ENCODE peak calls at places on chromosomes 12 and 14, in five cellular contexts. One of them, this sample, is unnamed.

GRCh38 chr14:68518910-68519686 is 273.8 kb downstream of the ZFP36L1 start:
- DNase-seq in tibial artery: no peak
- DNase-seq in astrocyte of the spinal cord: no peak
- DNase-seq in CD8-positive, alpha-beta memory T cell: no peak
- DNase-seq in GM12878: no peak
- DNase-seq in this sample: no peak

GRCh38 chr14:30603402-30603801 is 18.7 kb upstream of the SCFD1 start:
- DNase-seq in GM12878: no peak
- DNase-seq in astrocyte of the spinal cord: no peak
- DNase-seq in CD8-positive, alpha-beta memory T cell: no peak
- DNase-seq in tibial artery: no peak
- DNase-seq in this sample: no peak

GRCh38 chr12:42426733-42427132 is 100.8 kb downstream of the PPHLN1 start:
- DNase-seq in tibial artery: no peak
- DNase-seq in GM12878: no peak
- DNase-seq in CD8-positive, alpha-beta memory T cell: no peak
- DNase-seq in astrocyte of the spinal cord: peak; percentile 72
- DNase-seq in this sample: no peak

GRCh38 chr12:83827860-83828259 is 1084.7 kb downstream of the SLC6A15 start:
- DNase-seq in tibial artery: no peak
- DNase-seq in GM12878: no peak
- DNase-seq in astrocyte of the spinal cord: no peak
- DNase-seq in CD8-positive, alpha-beta memory T cell: no peak
- DNase-seq in this sample: no peak

GRCh38 chr14:103188691-103189480 is 65.6 kb downstream of the TNFAIP2 start:
- DNase-seq in GM12878: no peak
- DNase-seq in astrocyte of the spinal cord: no peak
- DNase-seq in CD8-positive, alpha-beta memory T cell: no peak
- DNase-seq in tibial artery: no peak
- DNase-seq in this sample: peak; percentile 80

GRCh38 chr14:71414631-71415403 is 507.6 kb downstream of the PCNX1 start:
- DNase-seq in GM12878: no peak
- DNase-seq in tibial artery: no peak
- DNase-seq in CD8-positive, alpha-beta memory T cell: no peak
- DNase-seq in astrocyte of the spinal cord: peak; percentile 47
- DNase-seq in this sample: no peak

GRCh38 chr12:989751-990278 is 1.2 kb upstream of the ERC1 start:
- DNase-seq in astrocyte of the spinal cord: peak; percentile 76
- DNase-seq in GM12878: no peak
- DNase-seq in tibial artery: peak; percentile 36
- DNase-seq in CD8-positive, alpha-beta memory T cell: no peak
- DNase-seq in this sample: no peak

GRCh38 chr14:97179573-97179972 is 382.4 kb downstream of the VRK1 start:
- DNase-seq in GM12878: no peak
- DNase-seq in CD8-positive, alpha-beta memory T cell: no peak
- DNase-seq in astrocyte of the spinal cord: no peak
- DNase-seq in tibial artery: no peak
- DNase-seq in this sample: no peak

GRCh38 chr12:15749937-15750336 is 39.3 kb downstream of the EPS8 start:
- DNase-seq in GM12878: no peak
- DNase-seq in CD8-positive, alpha-beta memory T cell: no peak
- DNase-seq in astrocyte of the spinal cord: no peak
- DNase-seq in tibial artery: no peak
- DNase-seq in this sample: no peak

GRCh38 chr12:91177380-91177779 is 5.2 kb downstream of the DCN start:
- DNase-seq in tibial artery: no peak
- DNase-seq in CD8-positive, alpha-beta memory T cell: no peak
- DNase-seq in GM12878: no peak
- DNase-seq in astrocyte of the spinal cord: peak; percentile 10
- DNase-seq in this sample: no peak

GRCh38 chr12:6767592-6768384 is 1.6 kb downstream of the PTMS start:
- DNase-seq in astrocyte of the spinal cord: no peak
- DNase-seq in tibial artery: no peak
- DNase-seq in CD8-positive, alpha-beta memory T cell: no peak
- DNase-seq in GM12878: no peak
- DNase-seq in this sample: no peak

GRCh38 chr14:38522724-38523123 is 266.8 kb upstream of the CLEC14A start:
- DNase-seq in GM12878: no peak
- DNase-seq in CD8-positive, alpha-beta memory T cell: no peak
- DNase-seq in tibial artery: no peak
- DNase-seq in astrocyte of the spinal cord: no peak
- DNase-seq in this sample: no peak

DNA sequence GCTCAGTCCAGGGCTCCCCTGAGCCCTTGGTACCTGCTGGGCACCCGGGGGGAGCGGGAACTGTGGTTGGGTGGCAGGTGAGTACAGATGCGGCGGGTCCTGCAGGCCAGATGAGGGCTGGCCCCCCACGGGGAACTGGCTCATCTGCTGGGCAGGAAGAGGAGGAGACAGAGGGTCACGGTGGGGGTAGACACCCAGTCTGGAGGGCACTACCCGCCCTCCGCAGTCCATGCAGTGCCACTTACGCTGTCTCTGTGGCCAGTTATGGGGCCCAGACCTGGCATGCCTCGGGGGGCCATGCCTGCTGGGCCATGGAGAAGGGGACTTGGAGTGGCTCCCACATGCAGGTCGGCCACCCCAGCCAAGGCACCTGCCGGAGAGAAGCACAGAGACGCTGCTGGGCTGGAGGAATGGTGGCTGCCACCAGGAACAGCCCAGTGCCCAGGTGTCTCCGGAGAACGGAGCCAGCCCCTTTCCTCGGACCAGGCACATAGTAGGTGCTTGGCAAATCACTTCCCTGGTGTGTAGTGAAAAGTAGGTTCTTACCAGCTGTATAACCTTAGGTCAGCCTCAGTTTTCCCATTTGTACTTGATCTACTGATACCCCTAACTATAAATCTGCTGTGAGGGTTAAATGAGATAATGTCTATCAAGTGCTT is 21.1 kb downstream of the FOXN4 start:
- DNase-seq in GM12878: no peak
- DNase-seq in CD8-positive, alpha-beta memory T cell: no peak
- DNase-seq in astrocyte of the spinal cord: no peak
- DNase-seq in tibial artery: no peak
- DNase-seq in this sample: peak; percentile 55
- H3K4me3 ChIP-seq in GM12878: no peak overlapping the region
- H3K4me3 ChIP-seq in CD8-positive, alpha-beta memory T cell: no peak overlapping the region
- H3K4me3 ChIP-seq in astrocyte of the spinal cord: no peak overlapping the region
- H3K4me3 ChIP-seq in tibial artery: no peak overlapping the region
- H3K4me3 ChIP-seq in this sample: no peak overlapping the region

GRCh38 chr12:56298828-56299227 is 1.3 kb downstream of the CS start:
- DNase-seq in tibial artery: no peak
- DNase-seq in CD8-positive, alpha-beta memory T cell: no peak
- DNase-seq in astrocyte of the spinal cord: no peak
- DNase-seq in GM12878: no peak
- DNase-seq in this sample: no peak
- H3K4me3 ChIP-seq in tibial artery: peak overlapping the region; percentile 93
- H3K4me3 ChIP-seq in CD8-positive, alpha-beta memory T cell: peak overlapping the region; percentile 85
- H3K4me3 ChIP-seq in astrocyte of the spinal cord: peak overlapping the region; percentile 95
- H3K4me3 ChIP-seq in GM12878: peak overlapping the region; percentile 93
- H3K4me3 ChIP-seq in this sample: peak overlapping the region; percentile 95

GRCh38 chr12:123075092-123075491 is 75.8 kb downstream of the PITPNM2 start:
- DNase-seq in CD8-positive, alpha-beta memory T cell: no peak
- DNase-seq in tibial artery: no peak
- DNase-seq in astrocyte of the spinal cord: no peak
- DNase-seq in GM12878: no peak
- DNase-seq in this sample: no peak
- H3K4me3 ChIP-seq in CD8-positive, alpha-beta memory T cell: peak overlapping the region; percentile 46
- H3K4me3 ChIP-seq in tibial artery: no peak overlapping the region
- H3K4me3 ChIP-seq in astrocyte of the spinal cord: no peak overlapping the region
- H3K4me3 ChIP-seq in GM12878: no peak overlapping the region
- H3K4me3 ChIP-seq in this sample: no peak overlapping the region

GRCh38 chr12:99911967-99912366 is 72.8 kb downstream of the ANKS1B start:
- DNase-seq in tibial artery: no peak
- DNase-seq in GM12878: peak; percentile 36
- DNase-seq in CD8-positive, alpha-beta memory T cell: no peak
- DNase-seq in astrocyte of the spinal cord: no peak
- DNase-seq in this sample: no peak
- H3K4me3 ChIP-seq in tibial artery: peak overlapping the region; percentile 46
- H3K4me3 ChIP-seq in GM12878: no peak overlapping the region
- H3K4me3 ChIP-seq in CD8-positive, alpha-beta memory T cell: no peak overlapping the region
- H3K4me3 ChIP-seq in astrocyte of the spinal cord: no peak overlapping the region
- H3K4me3 ChIP-seq in this sample: no peak overlapping the region

DNA sequence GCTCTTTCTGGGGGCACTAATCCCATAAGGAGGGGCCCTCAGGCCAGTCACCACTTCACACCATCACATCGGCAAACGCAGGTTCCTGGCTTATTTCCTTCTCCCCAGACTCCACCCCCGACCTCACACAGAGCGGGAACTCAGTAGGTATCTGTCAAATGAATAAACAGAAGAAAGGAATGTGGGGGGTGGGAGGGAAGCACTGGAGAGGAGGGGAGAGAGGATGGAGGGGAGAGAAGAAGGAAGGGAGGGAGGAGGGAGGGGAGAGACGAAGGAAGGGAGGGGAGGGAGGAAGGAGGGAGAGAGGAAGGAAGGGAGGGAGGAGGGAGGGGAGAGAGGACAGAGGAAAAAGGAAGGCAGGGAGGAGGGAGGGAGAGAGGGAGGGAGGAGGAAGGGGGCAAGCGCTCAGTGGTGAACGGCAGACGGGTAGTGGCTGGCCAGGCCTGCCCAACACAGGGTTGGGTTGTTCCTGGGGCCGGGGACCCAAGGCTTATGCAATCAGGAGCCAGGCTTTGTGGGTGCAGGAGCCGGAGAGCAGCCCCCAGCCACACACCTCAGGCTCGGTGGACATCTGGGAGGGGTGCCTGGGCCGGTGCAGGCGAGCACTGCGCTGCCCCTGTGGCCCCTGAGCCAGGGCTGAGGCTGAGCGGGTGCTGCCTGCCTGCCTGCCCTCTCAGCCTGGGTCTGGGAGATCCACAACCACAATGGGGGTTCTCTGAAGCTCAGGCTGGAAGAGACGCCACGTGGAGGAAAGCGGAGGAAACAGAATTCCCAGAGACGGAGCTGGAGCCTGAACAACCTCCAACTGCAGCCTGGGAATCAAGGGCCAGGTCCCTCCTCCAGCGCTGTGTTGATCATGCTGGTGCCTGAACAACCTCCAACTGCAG is 52.5 kb upstream of the FBRSL1 start:
- DNase-seq in astrocyte of the spinal cord: no peak
- DNase-seq in GM12878: no peak
- DNase-seq in CD8-positive, alpha-beta memory T cell: no peak
- DNase-seq in tibial artery: no peak
- DNase-seq in this sample: peak; percentile 69
- H3K4me3 ChIP-seq in astrocyte of the spinal cord: no peak overlapping the region
- H3K4me3 ChIP-seq in GM12878: no peak overlapping the region
- H3K4me3 ChIP-seq in CD8-positive, alpha-beta memory T cell: no peak overlapping the region
- H3K4me3 ChIP-seq in tibial artery: no peak overlapping the region
- H3K4me3 ChIP-seq in this sample: no peak overlapping the region

DNA sequence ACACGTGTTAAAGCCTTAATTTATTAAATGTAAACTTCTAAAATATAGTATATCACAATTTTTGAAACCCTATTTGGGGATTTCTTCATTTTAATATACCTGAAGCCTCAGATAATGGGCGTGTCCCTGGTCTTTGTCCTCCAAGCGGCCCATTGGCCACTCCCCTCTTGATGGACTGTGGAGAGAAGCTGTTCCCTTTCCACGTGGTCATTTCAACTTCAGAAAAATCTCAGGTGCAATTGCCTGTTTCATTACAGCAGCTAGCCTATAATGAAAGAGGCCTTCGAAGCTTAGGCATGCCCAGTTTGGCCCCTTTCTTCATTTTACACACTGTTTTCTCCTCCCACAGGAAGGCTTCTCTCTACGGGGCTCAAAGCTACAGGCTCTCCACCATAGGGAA is 131.4 kb upstream of the ARHGAP5 start:
- DNase-seq in CD8-positive, alpha-beta memory T cell: no peak
- DNase-seq in astrocyte of the spinal cord: no peak
- DNase-seq in tibial artery: no peak
- DNase-seq in GM12878: no peak
- DNase-seq in this sample: no peak
- H3K4me3 ChIP-seq in CD8-positive, alpha-beta memory T cell: no peak overlapping the region
- H3K4me3 ChIP-seq in astrocyte of the spinal cord: no peak overlapping the region
- H3K4me3 ChIP-seq in tibial artery: no peak overlapping the region
- H3K4me3 ChIP-seq in GM12878: no peak overlapping the region
- H3K4me3 ChIP-seq in this sample: no peak overlapping the region

GRCh38 chr12:76241371-76241770 is 106.8 kb downstream of the BBS10 start:
- DNase-seq in CD8-positive, alpha-beta memory T cell: no peak
- DNase-seq in tibial artery: no peak
- DNase-seq in astrocyte of the spinal cord: no peak
- DNase-seq in GM12878: no peak
- DNase-seq in this sample: no peak

GRCh38 chr12:76242813-76243540 is 105.2 kb downstream of the BBS10 start:
- DNase-seq in GM12878: no peak
- DNase-seq in CD8-positive, alpha-beta memory T cell: no peak
- DNase-seq in astrocyte of the spinal cord: peak; percentile 33
- DNase-seq in tibial artery: no peak
- DNase-seq in this sample: no peak

GRCh38 chr12:76246611-76247010 is 101.6 kb downstream of the BBS10 start:
- DNase-seq in CD8-positive, alpha-beta memory T cell: no peak
- DNase-seq in astrocyte of the spinal cord: no peak
- DNase-seq in GM12878: no peak
- DNase-seq in tibial artery: no peak
- DNase-seq in this sample: no peak

GRCh38 chr12:76247026-76247688 is 101.1 kb downstream of the BBS10 start:
- DNase-seq in astrocyte of the spinal cord: peak; percentile 20
- DNase-seq in tibial artery: no peak
- DNase-seq in CD8-positive, alpha-beta memory T cell: no peak
- DNase-seq in GM12878: no peak
- DNase-seq in this sample: no peak

GRCh38 chr12:76244298-76244697 is 103.9 kb downstream of the BBS10 start:
- DNase-seq in CD8-positive, alpha-beta memory T cell: no peak
- DNase-seq in GM12878: no peak
- DNase-seq in tibial artery: no peak
- DNase-seq in astrocyte of the spinal cord: no peak
- DNase-seq in this sample: no peak
- H3K4me3 ChIP-seq in CD8-positive, alpha-beta memory T cell: no peak overlapping the region
- H3K4me3 ChIP-seq in GM12878: no peak overlapping the region
- H3K4me3 ChIP-seq in tibial artery: no peak overlapping the region
- H3K4me3 ChIP-seq in astrocyte of the spinal cord: no peak overlapping the region
- H3K4me3 ChIP-seq in this sample: no peak overlapping the region